ENCODE peak calls at places on chromosomes 11 and 22, in ten cellular contexts. A, C, W, E, T, B, Y, O, F and H are unnamed samples.

GRCh38 chr11:128716661-128717210 is 22.9 kb downstream of the FLI1 start:
- DNase-seq in A (no peak), C (peak), W (no peak), E (peak), T (no peak), B (no peak), Y (no peak), O (peak), F (no peak), H (no peak)

GRCh38 chr22:28074526-28074925 is 155.5 kb upstream of the PITPNB start:
- DNase-seq in A (no peak), C (no peak), W (no peak), E (no peak), T (no peak), B (no peak), Y (no peak), O (no peak), F (no peak), H (no peak)

GRCh38 chr22:17095538-17095937 is 10.7 kb downstream of the IL17RA start:
- DNase-seq in A (no peak), C (no peak), W (no peak), E (no peak), T (no peak), B (peak), Y (no peak), O (no peak), F (no peak), H (no peak)

GRCh38 chr11:27697679-27698275 is 2.5 kb downstream of the BDNF start:
- DNase-seq in A (no peak), C (no peak), W (no peak), E (peak), T (no peak), B (no peak), Y (no peak), O (no peak), F (no peak), H (no peak)

GRCh38 chr22:42114721-42115120 is 15.9 kb downstream of the CYP2D6 start:
- DNase-seq in A (no peak), C (no peak), W (no peak), E (peak), T (no peak), B (peak), Y (peak), O (peak), F (no peak), H (no peak)

GRCh38 chr11:10322830-10323792 is 18.2 kb downstream of the ADM start:
- DNase-seq in A (peak), C (peak), W (no peak), E (peak), T (peak), B (peak), Y (no peak), O (peak), F (no peak), H (peak)

GRCh38 chr11:2836335-2837095 is 49.1 kb downstream of the CDKN1C start:
- DNase-seq in A (no peak), C (no peak), W (no peak), E (no peak), T (no peak), B (no peak), Y (no peak), O (no peak), F (no peak), H (no peak)

GRCh38 chr11:121626507-121626875 is 173.7 kb upstream of the SORL1-AS1 start:
- DNase-seq in A (no peak), C (no peak), W (no peak), E (no peak), T (no peak), B (no peak), Y (no peak), O (no peak), F (no peak), H (no peak)

GRCh38 chr11:17927041-17927440 is 85.8 kb downstream of the SERGEF start:
- DNase-seq in A (no peak), C (no peak), W (no peak), E (no peak), T (no peak), B (no peak), Y (no peak), O (no peak), F (no peak), H (no peak)

GRCh38 chr11:73017024-73017751 is 124.9 kb downstream of the FCHSD2 start:
- DNase-seq in A (no peak), C (no peak), W (no peak), E (no peak), T (no peak), B (no peak), Y (no peak), O (no peak), F (no peak), H (no peak)

GRCh38 chr11:133619973-133620372 is 87.7 kb upstream of the OPCML start:
- DNase-seq in A (no peak), C (no peak), W (no peak), E (no peak), T (no peak), B (peak), Y (no peak), O (no peak), F (no peak), H (no peak)

DNA sequence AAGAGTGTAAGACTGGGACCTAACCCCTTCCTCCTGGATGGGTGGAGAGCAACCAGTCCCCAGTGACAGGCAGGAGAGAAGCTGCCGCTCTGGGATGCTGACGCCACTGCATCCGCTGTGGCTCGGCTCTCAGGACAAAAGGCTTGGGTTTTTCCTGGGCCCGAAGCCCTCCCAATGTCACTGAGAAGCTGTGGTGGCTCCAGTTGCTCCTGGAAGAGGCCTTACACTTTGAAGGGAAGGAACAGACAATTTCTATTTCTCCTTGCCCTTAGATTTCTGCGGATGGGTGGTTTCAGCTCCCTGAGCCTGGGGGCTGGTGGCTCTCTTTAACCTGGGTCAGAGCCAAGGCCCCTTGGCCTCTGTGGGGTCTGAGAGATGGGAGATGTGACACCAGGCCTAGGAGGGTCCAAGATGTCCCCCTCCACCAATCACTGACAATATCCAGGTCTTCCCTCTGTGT is 21.4 kb downstream of the TPBGL start:
- DNase-seq in A (no peak), C (no peak), W (peak), E (no peak), T (no peak), B (no peak), Y (no peak), O (no peak), F (no peak), H (no peak)
- TF ChIP-seq CTCF in A (no peak), C (no peak), W (no peak), E (no peak), T (no peak), B (no peak), Y (no peak), O (no peak), F (no peak), H (no peak)

GRCh38 chr11:114326776-114327175 is 30.6 kb downstream of the NNMT start:
- DNase-seq in A (no peak), C (no peak), W (no peak), E (no peak), T (no peak), B (no peak), Y (no peak), O (no peak), F (no peak), H (no peak)

GRCh38 chr11:114330373-114330772 is 34.2 kb downstream of the NNMT start:
- DNase-seq in A (no peak), C (no peak), W (no peak), E (no peak), T (no peak), B (no peak), Y (no peak), O (no peak), F (no peak), H (no peak)

GRCh38 chr11:114321621-114322257 is 25.5 kb downstream of the NNMT start:
- DNase-seq in A (no peak), C (no peak), W (peak), E (peak), T (no peak), B (no peak), Y (no peak), O (peak), F (peak), H (no peak)

GRCh38 chr11:114322934-114323333 is 26.7 kb downstream of the NNMT start:
- DNase-seq in A (no peak), C (no peak), W (no peak), E (no peak), T (no peak), B (no peak), Y (no peak), O (no peak), F (no peak), H (no peak)

GRCh38 chr11:114326151-114326550 is 30.0 kb downstream of the NNMT start:
- DNase-seq in A (no peak), C (no peak), W (no peak), E (no peak), T (no peak), B (no peak), Y (no peak), O (no peak), F (no peak), H (no peak)
- TF ChIP-seq CTCF in A (no peak), C (no peak), W (no peak), E (no peak), T (no peak), B (no peak), Y (no peak), O (no peak), F (no peak), H (no peak)

GRCh38 chr11:33531743-33532181 is 168.9 kb downstream of the C11orf91 start:
- DNase-seq in A (no peak), C (no peak), W (no peak), E (peak), T (no peak), B (no peak), Y (no peak), O (peak), F (peak), H (no peak)

GRCh38 chr11:33532720-33533119 is 167.9 kb downstream of the C11orf91 start:
- DNase-seq in A (no peak), C (no peak), W (no peak), E (no peak), T (no peak), B (no peak), Y (no peak), O (no peak), F (no peak), H (no peak)

GRCh38 chr11:33533668-33534067 is 167.0 kb downstream of the C11orf91 start:
- DNase-seq in A (no peak), C (no peak), W (no peak), E (peak), T (no peak), B (no peak), Y (no peak), O (peak), F (no peak), H (no peak)

GRCh38 chr11:33530824-33531223 is 169.8 kb downstream of the C11orf91 start:
- DNase-seq in A (no peak), C (no peak), W (no peak), E (peak), T (no peak), B (no peak), Y (no peak), O (peak), F (no peak), H (no peak)

DNA sequence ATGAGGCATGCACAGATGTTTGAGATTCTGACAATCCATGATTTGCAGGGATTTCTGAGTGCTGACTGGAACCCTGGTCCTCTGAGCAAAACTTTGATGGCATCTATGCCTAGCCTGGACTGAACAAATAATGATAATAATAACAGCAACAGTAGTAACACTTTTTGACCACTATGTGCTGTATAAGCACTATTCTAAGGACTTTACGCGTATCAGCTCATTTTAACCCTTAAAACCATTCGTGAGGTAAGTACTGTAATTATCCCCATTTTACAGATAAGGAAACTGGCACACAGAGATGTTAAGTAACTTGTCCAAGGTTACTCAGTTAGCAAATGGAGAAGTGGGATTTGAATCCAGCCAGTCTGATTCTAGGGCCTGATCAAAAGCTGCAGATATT is 168.4 kb downstream of the C11orf91 start:
- DNase-seq in A (no peak), C (no peak), W (no peak), E (no peak), T (no peak), B (no peak), Y (no peak), O (no peak), F (no peak), H (no peak)
- TF ChIP-seq CTCF in A (no peak), C (no peak), W (no peak), E (no peak), T (no peak), B (no peak), Y (no peak), O (no peak), F (no peak), H (no peak)

DNA sequence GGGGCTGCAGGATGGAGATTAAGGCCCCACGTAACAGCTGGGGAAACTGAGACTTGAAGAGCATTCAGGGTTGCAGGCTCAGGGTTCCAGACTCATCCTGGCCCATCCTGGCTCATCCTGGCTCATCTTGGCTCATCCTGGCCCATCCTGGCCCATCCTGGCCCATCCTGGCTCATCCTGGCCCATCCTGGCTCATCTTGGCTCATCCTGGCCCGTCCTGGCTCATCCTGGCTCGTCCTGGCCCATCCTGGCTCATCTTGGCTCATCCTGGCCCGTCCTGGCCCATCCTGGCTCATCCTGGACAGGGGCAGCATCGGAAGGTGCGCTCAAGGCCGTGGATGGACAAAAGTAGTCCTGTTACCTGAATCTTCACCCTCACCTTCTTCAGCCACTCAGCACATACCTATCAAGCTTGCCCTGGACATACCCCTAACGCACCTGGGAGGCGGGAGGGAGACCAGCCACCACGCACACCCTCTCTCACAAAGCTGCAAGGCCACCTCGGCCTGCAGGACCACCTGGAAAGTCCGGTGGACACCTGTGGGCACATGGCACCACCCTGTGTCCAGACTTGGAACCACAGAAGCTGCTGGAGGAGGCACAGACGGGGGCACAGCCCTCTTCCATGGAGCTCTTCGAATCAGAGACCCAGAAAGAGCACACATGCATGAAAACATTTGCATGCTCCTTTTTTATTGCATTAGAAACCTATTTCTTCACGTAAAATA is 20.3 kb upstream of the NLRP6 start:
- DNase-seq in A (no peak), C (no peak), W (no peak), E (no peak), T (no peak), B (peak), Y (no peak), O (no peak), F (no peak), H (no peak)
- TF ChIP-seq CTCF in A (no peak), C (no peak), W (no peak), E (peak), T (no peak), B (peak), Y (no peak), O (no peak), F (no peak), H (peak)

GRCh38 chr22:38298312-38299000 is 18.8 kb downstream of the CSNK1E start:
- DNase-seq in A (peak), C (peak), W (no peak), E (peak), T (peak), B (peak), Y (no peak), O (peak), F (no peak), H (no peak)
- TF ChIP-seq CTCF in A (peak), C (peak), W (no peak), E (peak), T (peak), B (peak), Y (peak), O (peak), F (no peak), H (peak)

GRCh38 chr11:94104734-94105133 is 23.9 kb upstream of the PANX1 start:
- DNase-seq in A (no peak), C (no peak), W (no peak), E (no peak), T (no peak), B (no peak), Y (no peak), O (no peak), F (no peak), H (no peak)
- TF ChIP-seq CTCF in A (no peak), C (no peak), W (no peak), E (no peak), T (no peak), B (no peak), Y (no peak), O (no peak), F (no peak), H (no peak)

GRCh38 chr11:91773090-91773489 is 451.5 kb upstream of the FAT3 start:
- DNase-seq in A (no peak), C (no peak), W (no peak), E (peak), T (no peak), B (peak), Y (no peak), O (peak), F (no peak), H (no peak)
- TF ChIP-seq CTCF in A (no peak), C (no peak), W (no peak), E (peak), T (no peak), B (peak), Y (no peak), O (peak), F (no peak), H (peak)

GRCh38 chr11:126920833-126921232 is 79.7 kb downstream of the KIRREL3 start:
- DNase-seq in A (no peak), C (no peak), W (no peak), E (no peak), T (no peak), B (no peak), Y (no peak), O (no peak), F (no peak), H (no peak)
- TF ChIP-seq CTCF in A (no peak), C (no peak), W (no peak), E (no peak), T (no peak), B (no peak), Y (no peak), O (no peak), F (no peak), H (no peak)